ENCODE peak calls at places on chromosomes 1 and 21, in seven cellular contexts. R is foreskin melanocyte, G is stromal cell of bone marrow, O is AML-193, H is SW480, U is NCI-H1105, B is heart right ventricle. C is an unnamed sample.
A peak's percentile ranks its signal among the peaks of the same experiment; 100 is the strongest.

GRCh38 chr1:228088586-228089498 is 6.3 kb downstream of the ARF1 start:
- DNase-seq in R (no peak), G (no peak), O (peak; percentile 40), H (no peak), U (no peak), B (no peak), C (no peak)

GRCh38 chr1:193960499-193960898 is 774.1 kb upstream of the B3GALT2 start:
- DNase-seq in R (no peak), G (no peak), O (no peak), H (no peak), U (no peak), B (no peak), C (no peak)

GRCh38 chr1:11365744-11366387 is 92.9 kb downstream of the UBIAD1 start:
- DNase-seq in R (no peak), G (no peak), O (no peak), H (no peak), U (no peak), B (no peak), C (no peak)

GRCh38 chr1:153617677-153618076 is 1.6 kb upstream of the S100A14 start:
- DNase-seq in R (no peak), G (no peak), O (peak; percentile 61), H (no peak), U (peak; percentile 50), B (peak; percentile 77), C (no peak)

GRCh38 chr21:38211321-38211720 is 45.5 kb upstream of the KCNJ15 start:
- DNase-seq in R (no peak), G (no peak), O (no peak), H (no peak), U (no peak), B (no peak), C (no peak)

GRCh38 chr1:159428536-159428935 is 3.5 kb upstream of the OR10J4 start:
- DNase-seq in R (no peak), G (no peak), O (no peak), H (no peak), U (no peak), B (no peak), C (no peak)

GRCh38 chr1:22696610-22697009 is 14.0 kb upstream of the EPHB2 start:
- DNase-seq in R (no peak), G (no peak), O (no peak), H (no peak), U (no peak), B (no peak), C (no peak)

GRCh38 chr1:58848818-58849411 is 65.1 kb upstream of the JUN start:
- DNase-seq in R (peak; percentile 59), G (peak; percentile 94), O (no peak), H (peak; percentile 81), U (no peak), B (peak; percentile 52), C (no peak)

GRCh38 chr1:39214021-39214713 is 9.7 kb downstream of the MACF1 start:
- DNase-seq in R (peak; percentile 70), G (no peak), O (no peak), H (no peak), U (no peak), B (peak; percentile 46), C (no peak)

GRCh38 chr1:179926494-179927205 is 28.0 kb upstream of the CEP350 start:
- DNase-seq in R (peak; percentile 77), G (peak; percentile 51), O (no peak), H (peak; percentile 17), U (no peak), B (no peak), C (no peak)

C was measured in Right ventricle myocardium inferior.